ENCODE peak calls at places on chromosomes 1 and 21, in five cellular contexts. Y is posterior vena cava, Z is M059J, Q is cerebellum, K is HFFc6. A is an unnamed sample.

GRCh38 chr1:170886460-170886859 is 48.9 kb upstream of the MROH9 start:
- DNase-seq in Y (no peak), Z (no peak), Q (no peak), K (no peak), A (no peak)

GRCh38 chr21:39803393-39803792 is 58.4 kb downstream of the IGSF5 start:
- DNase-seq in Y (no peak), Z (no peak), Q (no peak), K (no peak), A (no peak)

GRCh38 chr1:182093781-182094180 is 32.3 kb upstream of the ZNF648 start:
- DNase-seq in Y (no peak), Z (no peak), Q (no peak), K (no peak), A (no peak)

GRCh38 chr1:230717251-230717650 is 3.3 kb upstream of the AGT start:
- DNase-seq in Y (no peak), Z (no peak), Q (no peak), K (no peak), A (no peak)

GRCh38 chr1:114105401-114105979 is 48.2 kb downstream of the SYT6 start:
- DNase-seq in Y (peak), Z (no peak), Q (no peak), K (no peak), A (no peak)

GRCh38 chr1:10152709-10153284 is 57.6 kb upstream of the KIF1B start:
- DNase-seq in Y (no peak), Z (peak), Q (peak), K (peak), A (no peak)

GRCh38 chr1:219573960-219574359 is 38.9 kb downstream of the ZC3H11B start:
- DNase-seq in Y (no peak), Z (no peak), Q (no peak), K (no peak), A (no peak)

GRCh38 chr21:45554477-45555175 is 12.4 kb upstream of the SLC19A1 start:
- DNase-seq in Y (peak), Z (peak), Q (peak), K (peak), A (peak)

GRCh38 chr1:119367332-119368124 is 1.1 kb upstream of the HAO2 start:
- DNase-seq in Y (no peak), Z (peak), Q (peak), K (peak), A (no peak)

GRCh38 chr21:35390013-35390776 is 341.1 kb upstream of the RUNX1 start:
- DNase-seq in Y (no peak), Z (peak), Q (peak), K (peak), A (no peak)

GRCh38 chr21:22885079-22885478 is 1886.9 kb downstream of the NCAM2 start:
- DNase-seq in Y (no peak), Z (no peak), Q (no peak), K (no peak), A (no peak)

GRCh38 chr1:43440358-43440757 is 13.4 kb downstream of the HYI start:
- DNase-seq in Y (peak), Z (no peak), Q (no peak), K (no peak), A (no peak)

GRCh38 chr1:64962447-64962846 is 3.9 kb downstream of the JAK1 start:
- DNase-seq in Y (no peak), Z (no peak), Q (no peak), K (no peak), A (no peak)

GRCh38 chr1:217009376-217009775 is 286.1 kb upstream of the ESRRG start:
- DNase-seq in Y (no peak), Z (no peak), Q (no peak), K (no peak), A (no peak)

GRCh38 chr21:41316641-41317392 is at the start of gene FAM3B:
- DNase-seq in Y (no peak), Z (no peak), Q (no peak), K (no peak), A (peak)

GRCh38 chr1:38527373-38527966 is 332.1 kb downstream of the RRAGC start:
- DNase-seq in Y (no peak), Z (peak), Q (no peak), K (no peak), A (no peak)

GRCh38 chr1:22880174-22880601 is 92.5 kb downstream of the LACTBL1 start:
- DNase-seq in Y (no peak), Z (peak), Q (no peak), K (peak), A (no peak)

GRCh38 chr1:234503193-234504050 is 24.4 kb upstream of the TARBP1 start:
- DNase-seq in Y (no peak), Z (no peak), Q (no peak), K (no peak), A (no peak)

GRCh38 chr1:144101397-144102050 is 129.7 kb upstream of the FAM72C start:
- DNase-seq in Y (peak), Z (peak), Q (peak), K (peak), A (peak)

GRCh38 chr1:3992103-3992556 is 92.1 kb upstream of the C1orf174 start:
- DNase-seq in Y (peak), Z (no peak), Q (no peak), K (no peak), A (no peak)

GRCh38 chr1:90201467-90202358 is 206.8 kb downstream of the ZNF326 start:
- DNase-seq in Y (no peak), Z (peak), Q (no peak), K (no peak), A (no peak)

GRCh38 chr1:171251042-171251740 is 2.9 kb downstream of the FMO1 start:
- DNase-seq in Y (no peak), Z (peak), Q (no peak), K (no peak), A (no peak)

GRCh38 chr1:209652121-209652742 is at the start of gene LAMB3:
- DNase-seq in Y (no peak), Z (no peak), Q (no peak), K (no peak), A (peak)

GRCh38 chr1:65393345-65393744 is 27.1 kb upstream of the LEPR start:
- DNase-seq in Y (no peak), Z (peak), Q (no peak), K (peak), A (no peak)

GRCh38 chr1:113282011-113282896 is 108.1 kb upstream of the MAGI3 start:
- DNase-seq in Y (no peak), Z (no peak), Q (no peak), K (no peak), A (no peak)

GRCh38 chr1:60821156-60821555 is 261.2 kb upstream of the NFIA start:
- DNase-seq in Y (no peak), Z (no peak), Q (no peak), K (no peak), A (no peak)

GRCh38 chr1:211975152-211975941 is 60.0 kb downstream of the INTS7 start:
- DNase-seq in Y (no peak), Z (no peak), Q (no peak), K (no peak), A (no peak)

GRCh38 chr21:36609654-36610053 is 89.3 kb upstream of the SIM2 start:
- DNase-seq in Y (no peak), Z (no peak), Q (no peak), K (no peak), A (no peak)

GRCh38 chr1:247212914-247213617 is 41.2 kb upstream of the ZNF124 start:
- DNase-seq in Y (no peak), Z (no peak), Q (no peak), K (no peak), A (no peak)

GRCh38 chr1:94737124-94737998 is 82.8 kb upstream of the SLC44A3 start:
- DNase-seq in Y (no peak), Z (peak), Q (no peak), K (no peak), A (no peak)